ENCODE peak calls at places on chromosomes 16 and 17, in six cellular contexts. One of them, this sample, is unnamed.

GRCh38 chr17:71921726-71922320 is 199.0 kb upstream of the SOX9 start:
- DNase-seq in choroid plexus epithelial cell: peak
- DNase-seq in right cardiac atrium: no peak
- DNase-seq in heart right ventricle: no peak
- DNase-seq in colonic mucosa: no peak
- DNase-seq in astrocyte of the spinal cord: peak
- DNase-seq in this sample: no peak

GRCh38 chr16:12876778-12877177 is 24.6 kb upstream of the SHISA9 start:
- DNase-seq in choroid plexus epithelial cell: no peak
- DNase-seq in right cardiac atrium: no peak
- DNase-seq in heart right ventricle: no peak
- DNase-seq in colonic mucosa: no peak
- DNase-seq in astrocyte of the spinal cord: no peak
- DNase-seq in this sample: no peak

GRCh38 chr16:77434022-77434364 is 841 bp downstream of the ADAMTS18 start:
- DNase-seq in choroid plexus epithelial cell: no peak
- DNase-seq in right cardiac atrium: no peak
- DNase-seq in heart right ventricle: no peak
- DNase-seq in colonic mucosa: no peak
- DNase-seq in astrocyte of the spinal cord: no peak
- DNase-seq in this sample: no peak

GRCh38 chr17:8048736-8049135 is 9.9 kb downstream of the ALOX15B start:
- DNase-seq in choroid plexus epithelial cell: no peak
- DNase-seq in right cardiac atrium: no peak
- DNase-seq in heart right ventricle: no peak
- DNase-seq in colonic mucosa: no peak
- DNase-seq in astrocyte of the spinal cord: no peak
- DNase-seq in this sample: peak

GRCh38 chr17:57051886-57052342 is 33.1 kb upstream of the AKAP1 start:
- DNase-seq in choroid plexus epithelial cell: no peak
- DNase-seq in right cardiac atrium: no peak
- DNase-seq in heart right ventricle: no peak
- DNase-seq in colonic mucosa: no peak
- DNase-seq in astrocyte of the spinal cord: no peak
- DNase-seq in this sample: no peak

GRCh38 chr16:16009396-16009795 is 60.0 kb downstream of the ABCC1 start:
- DNase-seq in choroid plexus epithelial cell: no peak
- DNase-seq in right cardiac atrium: no peak
- DNase-seq in heart right ventricle: peak
- DNase-seq in colonic mucosa: no peak
- DNase-seq in astrocyte of the spinal cord: no peak
- DNase-seq in this sample: no peak

GRCh38 chr16:73173396-73173795 is 125.5 kb upstream of the ZFHX3 start:
- DNase-seq in choroid plexus epithelial cell: no peak
- DNase-seq in right cardiac atrium: no peak
- DNase-seq in heart right ventricle: peak
- DNase-seq in colonic mucosa: no peak
- DNase-seq in astrocyte of the spinal cord: no peak
- DNase-seq in this sample: no peak

GRCh38 chr16:73152731-73153130 is 104.8 kb upstream of the ZFHX3 start:
- DNase-seq in choroid plexus epithelial cell: peak
- DNase-seq in right cardiac atrium: no peak
- DNase-seq in heart right ventricle: no peak
- DNase-seq in colonic mucosa: no peak
- DNase-seq in astrocyte of the spinal cord: no peak
- DNase-seq in this sample: no peak

GRCh38 chr16:706189-707061 is 824 bp upstream of the FBXL16 start:
- DNase-seq in choroid plexus epithelial cell: no peak
- DNase-seq in right cardiac atrium: no peak
- DNase-seq in heart right ventricle: no peak
- DNase-seq in colonic mucosa: no peak
- DNase-seq in astrocyte of the spinal cord: no peak
- DNase-seq in this sample: no peak

GRCh38 chr17:38883592-38884526 is 14.0 kb downstream of the LASP1 start:
- DNase-seq in choroid plexus epithelial cell: peak
- DNase-seq in right cardiac atrium: peak
- DNase-seq in heart right ventricle: peak
- DNase-seq in colonic mucosa: no peak
- DNase-seq in astrocyte of the spinal cord: peak
- DNase-seq in this sample: no peak

GRCh38 chr17:38875477-38876080 is 5.7 kb downstream of the LASP1 start:
- DNase-seq in choroid plexus epithelial cell: no peak
- DNase-seq in right cardiac atrium: peak
- DNase-seq in heart right ventricle: no peak
- DNase-seq in colonic mucosa: no peak
- DNase-seq in astrocyte of the spinal cord: no peak
- DNase-seq in this sample: no peak

GRCh38 chr17:38877130-38877851 is 7.4 kb downstream of the LASP1 start:
- DNase-seq in choroid plexus epithelial cell: no peak
- DNase-seq in right cardiac atrium: peak
- DNase-seq in heart right ventricle: no peak
- DNase-seq in colonic mucosa: no peak
- DNase-seq in astrocyte of the spinal cord: no peak
- DNase-seq in this sample: no peak

GRCh38 chr17:38881600-38882191 is 11.8 kb downstream of the LASP1 start:
- DNase-seq in choroid plexus epithelial cell: peak
- DNase-seq in right cardiac atrium: peak
- DNase-seq in heart right ventricle: peak
- DNase-seq in colonic mucosa: peak
- DNase-seq in astrocyte of the spinal cord: peak
- DNase-seq in this sample: peak

GRCh38 chr17:38879878-38880727 is 10.2 kb downstream of the LASP1 start:
- DNase-seq in choroid plexus epithelial cell: peak
- DNase-seq in right cardiac atrium: peak
- DNase-seq in heart right ventricle: peak
- DNase-seq in colonic mucosa: no peak
- DNase-seq in astrocyte of the spinal cord: peak
- DNase-seq in this sample: no peak
- H3K4me3 ChIP-seq in choroid plexus epithelial cell: no peak
- H3K4me3 ChIP-seq in right cardiac atrium: no peak
- H3K4me3 ChIP-seq in heart right ventricle: no peak
- H3K4me3 ChIP-seq in colonic mucosa: no peak
- H3K4me3 ChIP-seq in astrocyte of the spinal cord: no peak
- H3K4me3 ChIP-seq in this sample: no peak

GRCh38 chr17:66474810-66475497 is 172.5 kb downstream of the PRKCA start:
- DNase-seq in choroid plexus epithelial cell: no peak
- DNase-seq in right cardiac atrium: no peak
- DNase-seq in heart right ventricle: no peak
- DNase-seq in colonic mucosa: no peak
- DNase-seq in astrocyte of the spinal cord: no peak
- DNase-seq in this sample: no peak

GRCh38 chr17:66477615-66478283 is 175.3 kb downstream of the PRKCA start:
- DNase-seq in choroid plexus epithelial cell: no peak
- DNase-seq in right cardiac atrium: no peak
- DNase-seq in heart right ventricle: no peak
- DNase-seq in colonic mucosa: no peak
- DNase-seq in astrocyte of the spinal cord: no peak
- DNase-seq in this sample: no peak

GRCh38 chr17:66472123-66472522 is 169.7 kb downstream of the PRKCA start:
- DNase-seq in choroid plexus epithelial cell: no peak
- DNase-seq in right cardiac atrium: no peak
- DNase-seq in heart right ventricle: no peak
- DNase-seq in colonic mucosa: no peak
- DNase-seq in astrocyte of the spinal cord: no peak
- DNase-seq in this sample: no peak

GRCh38 chr17:66476014-66476413 is 173.6 kb downstream of the PRKCA start:
- DNase-seq in choroid plexus epithelial cell: no peak
- DNase-seq in right cardiac atrium: no peak
- DNase-seq in heart right ventricle: no peak
- DNase-seq in colonic mucosa: no peak
- DNase-seq in astrocyte of the spinal cord: no peak
- DNase-seq in this sample: no peak

DNA sequence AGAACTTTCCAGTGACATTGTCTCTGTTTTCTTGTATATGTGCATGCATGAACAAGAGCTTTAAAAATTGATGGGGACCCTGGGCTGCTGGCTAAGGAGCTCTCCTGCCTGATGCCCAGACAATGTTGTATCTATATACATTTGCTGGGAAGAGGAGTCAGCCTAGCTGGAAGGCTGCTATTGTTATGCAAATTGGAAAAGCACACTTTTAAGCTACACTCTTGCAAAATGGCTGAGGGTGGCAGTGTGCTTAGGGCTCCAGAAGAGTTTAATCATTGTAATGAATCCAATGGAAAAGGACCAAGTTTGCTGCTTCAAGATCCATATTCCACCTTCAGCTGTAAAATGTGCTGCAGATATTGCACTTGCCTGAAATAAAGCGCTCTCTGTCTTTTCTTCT is 171.8 kb downstream of the PRKCA start:
- DNase-seq in choroid plexus epithelial cell: no peak
- DNase-seq in right cardiac atrium: no peak
- DNase-seq in heart right ventricle: no peak
- DNase-seq in colonic mucosa: no peak
- DNase-seq in astrocyte of the spinal cord: no peak
- DNase-seq in this sample: no peak
- H3K4me3 ChIP-seq in choroid plexus epithelial cell: no peak
- H3K4me3 ChIP-seq in right cardiac atrium: no peak
- H3K4me3 ChIP-seq in heart right ventricle: no peak
- H3K4me3 ChIP-seq in colonic mucosa: no peak
- H3K4me3 ChIP-seq in astrocyte of the spinal cord: no peak
- H3K4me3 ChIP-seq in this sample: no peak

GRCh38 chr16:83813818-83814653 is 6.3 kb downstream of the HSBP1 start:
- DNase-seq in choroid plexus epithelial cell: peak
- DNase-seq in right cardiac atrium: no peak
- DNase-seq in heart right ventricle: peak
- DNase-seq in colonic mucosa: no peak
- DNase-seq in astrocyte of the spinal cord: peak
- DNase-seq in this sample: peak
- H3K4me3 ChIP-seq in choroid plexus epithelial cell: no peak
- H3K4me3 ChIP-seq in right cardiac atrium: no peak
- H3K4me3 ChIP-seq in heart right ventricle: no peak
- H3K4me3 ChIP-seq in colonic mucosa: no peak
- H3K4me3 ChIP-seq in astrocyte of the spinal cord: no peak
- H3K4me3 ChIP-seq in this sample: no peak

GRCh38 chr17:58147930-58148434 is at the start of gene OR4D1:
- DNase-seq in choroid plexus epithelial cell: no peak
- DNase-seq in right cardiac atrium: no peak
- DNase-seq in heart right ventricle: no peak
- DNase-seq in colonic mucosa: no peak
- DNase-seq in astrocyte of the spinal cord: no peak
- DNase-seq in this sample: no peak

GRCh38 chr17:58156839-58157803 is 8.9 kb downstream of the OR4D1 start:
- DNase-seq in choroid plexus epithelial cell: peak
- DNase-seq in right cardiac atrium: peak
- DNase-seq in heart right ventricle: no peak
- DNase-seq in colonic mucosa: peak
- DNase-seq in astrocyte of the spinal cord: no peak
- DNase-seq in this sample: no peak

GRCh38 chr17:58158181-58158580 is 8.6 kb upstream of the OR4D2 start:
- DNase-seq in choroid plexus epithelial cell: no peak
- DNase-seq in right cardiac atrium: no peak
- DNase-seq in heart right ventricle: no peak
- DNase-seq in colonic mucosa: no peak
- DNase-seq in astrocyte of the spinal cord: no peak
- DNase-seq in this sample: no peak

GRCh38 chr17:58148609-58149008 is 425 bp downstream of the OR4D1 start:
- DNase-seq in choroid plexus epithelial cell: no peak
- DNase-seq in right cardiac atrium: no peak
- DNase-seq in heart right ventricle: no peak
- DNase-seq in colonic mucosa: no peak
- DNase-seq in astrocyte of the spinal cord: no peak
- DNase-seq in this sample: no peak

GRCh38 chr17:58153046-58153445 is 4.9 kb downstream of the OR4D1 start:
- DNase-seq in choroid plexus epithelial cell: no peak
- DNase-seq in right cardiac atrium: no peak
- DNase-seq in heart right ventricle: no peak
- DNase-seq in colonic mucosa: no peak
- DNase-seq in astrocyte of the spinal cord: no peak
- DNase-seq in this sample: no peak
- H3K4me3 ChIP-seq in choroid plexus epithelial cell: no peak
- H3K4me3 ChIP-seq in right cardiac atrium: no peak
- H3K4me3 ChIP-seq in heart right ventricle: no peak
- H3K4me3 ChIP-seq in colonic mucosa: no peak
- H3K4me3 ChIP-seq in astrocyte of the spinal cord: no peak
- H3K4me3 ChIP-seq in this sample: no peak

GRCh38 chr17:76076100-76076764 is 1.7 kb downstream of the GALR2 start:
- DNase-seq in choroid plexus epithelial cell: no peak
- DNase-seq in right cardiac atrium: no peak
- DNase-seq in heart right ventricle: no peak
- DNase-seq in colonic mucosa: no peak
- DNase-seq in astrocyte of the spinal cord: no peak
- DNase-seq in this sample: no peak
- H3K4me3 ChIP-seq in choroid plexus epithelial cell: no peak
- H3K4me3 ChIP-seq in right cardiac atrium: no peak
- H3K4me3 ChIP-seq in heart right ventricle: peak
- H3K4me3 ChIP-seq in colonic mucosa: no peak
- H3K4me3 ChIP-seq in astrocyte of the spinal cord: no peak
- H3K4me3 ChIP-seq in this sample: no peak

GRCh38 chr17:45342306-45342705 is 25.5 kb upstream of the MAP3K14 start:
- DNase-seq in choroid plexus epithelial cell: no peak
- DNase-seq in right cardiac atrium: no peak
- DNase-seq in heart right ventricle: no peak
- DNase-seq in colonic mucosa: no peak
- DNase-seq in astrocyte of the spinal cord: no peak
- DNase-seq in this sample: peak

GRCh38 chr17:45342871-45343526 is 26.2 kb upstream of the MAP3K14 start:
- DNase-seq in choroid plexus epithelial cell: no peak
- DNase-seq in right cardiac atrium: no peak
- DNase-seq in heart right ventricle: no peak
- DNase-seq in colonic mucosa: no peak
- DNase-seq in astrocyte of the spinal cord: no peak
- DNase-seq in this sample: no peak

GRCh38 chr17:45339646-45340605 is 23.1 kb upstream of the MAP3K14 start:
- DNase-seq in choroid plexus epithelial cell: peak
- DNase-seq in right cardiac atrium: no peak
- DNase-seq in heart right ventricle: no peak
- DNase-seq in colonic mucosa: no peak
- DNase-seq in astrocyte of the spinal cord: no peak
- DNase-seq in this sample: no peak

GRCh38 chr17:45338996-45339535 is 22.2 kb upstream of the MAP3K14 start:
- DNase-seq in choroid plexus epithelial cell: no peak
- DNase-seq in right cardiac atrium: no peak
- DNase-seq in heart right ventricle: no peak
- DNase-seq in colonic mucosa: no peak
- DNase-seq in astrocyte of the spinal cord: no peak
- DNase-seq in this sample: peak

DNA sequence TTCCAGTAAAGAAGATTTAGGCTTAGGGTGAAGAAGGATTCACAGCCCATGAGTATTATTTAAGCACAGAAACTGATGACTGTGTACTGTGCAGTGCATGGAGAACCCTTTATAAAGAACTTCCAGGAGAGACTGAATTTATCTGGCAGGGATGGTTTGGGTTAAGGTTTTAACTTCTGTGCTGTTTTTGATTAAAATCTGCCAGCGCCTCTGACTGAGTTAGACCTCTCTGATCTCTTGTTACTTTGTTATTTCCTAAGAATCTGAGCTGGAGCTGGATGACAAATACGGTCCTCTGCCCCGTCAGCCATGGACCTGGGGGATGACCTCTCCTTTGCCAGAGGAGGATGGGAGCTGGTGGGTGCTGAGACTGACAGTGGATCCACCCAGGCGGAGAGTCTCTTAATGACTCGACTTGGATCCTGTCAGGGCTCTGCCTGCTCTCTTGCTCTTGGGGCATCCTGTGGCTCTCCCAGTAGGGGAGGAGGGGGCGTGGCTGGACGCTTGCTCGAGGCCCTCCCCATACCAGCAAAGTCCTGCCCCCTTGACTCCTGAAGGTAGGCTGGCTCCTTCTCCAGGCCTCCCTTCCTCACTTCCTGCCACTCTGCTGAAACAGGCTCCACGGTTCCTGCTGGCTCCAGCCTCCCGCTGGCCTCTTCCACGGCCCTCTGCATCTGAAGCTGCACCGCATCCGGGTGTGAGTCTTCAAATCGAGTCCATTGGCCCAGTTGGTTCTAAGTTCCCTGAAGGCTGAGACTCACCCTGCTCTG is 24.8 kb upstream of the MAP3K14 start:
- DNase-seq in choroid plexus epithelial cell: peak
- DNase-seq in right cardiac atrium: peak
- DNase-seq in heart right ventricle: peak
- DNase-seq in colonic mucosa: no peak
- DNase-seq in astrocyte of the spinal cord: peak
- DNase-seq in this sample: peak
- H3K4me3 ChIP-seq in choroid plexus epithelial cell: peak
- H3K4me3 ChIP-seq in right cardiac atrium: no peak
- H3K4me3 ChIP-seq in heart right ventricle: no peak
- H3K4me3 ChIP-seq in colonic mucosa: no peak
- H3K4me3 ChIP-seq in astrocyte of the spinal cord: no peak
- H3K4me3 ChIP-seq in this sample: no peak

This sample was measured in lower leg skin.